ENCODE peak calls at places on chromosomes 13 and 19, in six cellular contexts. Y is PC-9, K is K562, M is H9, D is SK-N-SH, Z is HCT116. F is an unnamed sample.

GRCh38 chr19:34481861-34482379 is 362 bp downstream of the WTIP start:
- DNase-seq in Z (no peak), Y (no peak), D (peak), M (no peak), K (no peak), F (peak)

GRCh38 chr19:10762656-10763055 is 44.8 kb downstream of the DNM2 start:
- DNase-seq in M (no peak), K (no peak), Z (no peak), Y (peak), D (no peak), F (peak)

GRCh38 chr19:54136086-54136863 is 1.3 kb upstream of the CNOT3 start:
- DNase-seq in K (no peak), M (no peak), D (peak), Z (no peak), Y (no peak), F (peak)

GRCh38 chr19:50341091-50341564 is 12.0 kb upstream of the KCNC3 start:
- DNase-seq in K (no peak), D (no peak), M (no peak), Y (no peak), Z (no peak), F (no peak)

GRCh38 chr13:66665991-66666390 is 564.1 kb downstream of the PCDH9 start:
- DNase-seq in K (no peak), D (peak), M (peak), Y (no peak), Z (no peak), F (peak)

GRCh38 chr13:44758595-44759221 is 182.6 kb upstream of the TSC22D1 start:
- DNase-seq in K (no peak), M (no peak), D (no peak), Y (peak), Z (no peak), F (peak)

GRCh38 chr13:39419866-39420265 is 183.1 kb downstream of the LHFPL6 start:
- DNase-seq in M (no peak), K (no peak), D (no peak), Z (no peak), Y (no peak), F (no peak)

GRCh38 chr13:26390203-26390602 is 136.3 kb downstream of the CDK8 start:
- DNase-seq in M (no peak), K (no peak), Z (no peak), Y (no peak), D (no peak), F (peak)

GRCh38 chr19:32642771-32643170 is 32.2 kb downstream of the ANKRD27 start:
- DNase-seq in D (no peak), Z (no peak), Y (no peak), M (no peak), K (no peak), F (no peak)

GRCh38 chr19:23440791-23441190 is 45.5 kb upstream of the ZNF91 start:
- DNase-seq in Y (no peak), K (peak), M (peak), D (peak), Z (no peak), F (no peak)

GRCh38 chr13:95404141-95404882 is 103.1 kb upstream of the ABCC4 start:
- DNase-seq in D (peak), K (peak), Z (peak), M (peak), Y (peak), F (peak)

GRCh38 chr19:18832331-18833140 is 777 bp downstream of the UPF1 start:
- DNase-seq in D (peak), M (peak), Y (no peak), Z (no peak), K (peak), F (peak)

GRCh38 chr13:72125561-72125960 is 258.6 kb upstream of the DACH1 start:
- DNase-seq in D (no peak), Y (no peak), M (no peak), Z (no peak), K (no peak), F (peak)

GRCh38 chr13:110092869-110093268 is 214.1 kb downstream of the COL4A1 start:
- DNase-seq in Z (no peak), K (no peak), Y (no peak), D (no peak), M (peak), F (no peak)

GRCh38 chr13:110089100-110089499 is 217.9 kb downstream of the COL4A1 start:
- DNase-seq in Y (no peak), Z (no peak), K (no peak), D (no peak), M (no peak), F (no peak)

GRCh38 chr13:110089815-110090214 is 217.1 kb downstream of the COL4A1 start:
- DNase-seq in Y (no peak), M (no peak), K (no peak), Z (no peak), D (no peak), F (no peak)
- TF ChIP-seq CTCF in Y (peak), M (peak), K (no peak), Z (peak), D (peak), F (peak)

DNA sequence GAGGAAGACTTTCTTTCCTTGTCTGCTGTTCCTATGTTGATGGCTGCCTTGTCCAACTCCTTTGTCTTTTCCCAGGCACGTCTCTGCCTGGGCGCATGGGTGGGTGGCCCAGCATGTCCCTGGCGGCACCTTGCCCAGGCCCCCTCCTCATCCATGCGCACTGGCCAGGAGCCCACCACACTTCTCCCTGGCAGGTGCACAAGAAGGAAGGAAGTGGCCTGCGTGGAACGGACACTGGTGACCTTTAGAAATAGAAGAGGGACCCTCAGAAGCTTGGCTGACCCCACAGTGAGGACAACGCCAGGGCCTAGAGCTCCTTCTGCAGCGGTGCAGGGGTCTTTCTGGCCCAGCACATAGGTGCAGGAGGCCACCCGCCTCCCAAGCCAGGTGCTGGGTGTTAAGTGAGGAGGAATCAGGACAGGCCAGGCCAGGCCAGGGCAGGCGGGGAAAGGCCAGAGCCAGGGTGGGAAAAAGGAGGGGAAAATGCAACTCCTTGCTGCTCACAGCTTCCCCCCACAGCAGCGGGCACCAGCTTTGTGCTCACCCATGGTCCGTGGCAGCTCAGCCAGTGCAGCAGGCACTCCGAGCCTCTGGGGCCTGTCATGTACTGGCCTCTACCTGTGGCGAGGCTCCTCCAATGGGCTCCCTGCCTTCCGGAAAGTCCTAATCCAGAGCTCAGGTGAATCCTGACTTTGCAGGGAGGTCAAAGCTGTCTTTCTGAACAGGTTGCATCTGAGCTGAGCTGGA is 104.0 kb downstream of the SOX1 start:
- DNase-seq in K (no peak), Y (no peak), M (no peak), Z (no peak), D (no peak), F (no peak)
- H3K4me2 ChIP-seq in K (no peak), Y (no peak), M (no peak), Z (no peak), D (no peak), F (no peak)

GRCh38 chr19:43502419-43502976 is 2.0 kb downstream of the PHLDB3 start:
- DNase-seq in Y (no peak), Z (no peak), M (no peak), D (no peak), K (no peak), F (no peak)

GRCh38 chr19:43499042-43499441 is 5.5 kb downstream of the PHLDB3 start:
- DNase-seq in K (no peak), M (no peak), D (no peak), Z (no peak), Y (no peak), F (no peak)

GRCh38 chr19:43504426-43505185 is at the start of gene PHLDB3:
- DNase-seq in D (peak), Y (peak), Z (no peak), M (peak), K (peak), F (peak)

GRCh38 chr19:43503501-43504425 is 783 bp downstream of the PHLDB3 start:
- DNase-seq in Z (peak), Y (peak), D (peak), M (peak), K (peak), F (peak)

GRCh38 chr19:43501661-43502418 is 2.7 kb downstream of the PHLDB3 start:
- DNase-seq in M (peak), K (peak), Y (no peak), Z (no peak), D (no peak), F (no peak)
- H2AFZ ChIP-seq in M (no peak), K (no peak), Y (no peak), Z (no peak), D (no peak), F (no peak)

GRCh38 chr13:97878421-97879375 is 74.8 kb upstream of the IPO5 start:
- DNase-seq in D (no peak), K (no peak), M (no peak), Y (no peak), Z (no peak), F (peak)

GRCh38 chr13:97873398-97873797 is 80.1 kb upstream of the IPO5 start:
- DNase-seq in Z (no peak), Y (no peak), D (no peak), M (no peak), K (no peak), F (no peak)

GRCh38 chr13:97879646-97880297 is 73.7 kb upstream of the IPO5 start:
- DNase-seq in Z (peak), K (no peak), M (no peak), D (no peak), Y (peak), F (peak)

GRCh38 chr13:97875218-97875617 is 78.3 kb upstream of the IPO5 start:
- DNase-seq in Y (no peak), D (no peak), K (no peak), M (no peak), Z (no peak), F (no peak)

GRCh38 chr13:97875911-97876310 is 77.6 kb upstream of the IPO5 start:
- DNase-seq in K (no peak), M (no peak), Z (no peak), Y (no peak), D (no peak), F (no peak)
- TF ChIP-seq CTCF in K (no peak), M (no peak), Z (no peak), Y (no peak), D (no peak), F (no peak)

DNA sequence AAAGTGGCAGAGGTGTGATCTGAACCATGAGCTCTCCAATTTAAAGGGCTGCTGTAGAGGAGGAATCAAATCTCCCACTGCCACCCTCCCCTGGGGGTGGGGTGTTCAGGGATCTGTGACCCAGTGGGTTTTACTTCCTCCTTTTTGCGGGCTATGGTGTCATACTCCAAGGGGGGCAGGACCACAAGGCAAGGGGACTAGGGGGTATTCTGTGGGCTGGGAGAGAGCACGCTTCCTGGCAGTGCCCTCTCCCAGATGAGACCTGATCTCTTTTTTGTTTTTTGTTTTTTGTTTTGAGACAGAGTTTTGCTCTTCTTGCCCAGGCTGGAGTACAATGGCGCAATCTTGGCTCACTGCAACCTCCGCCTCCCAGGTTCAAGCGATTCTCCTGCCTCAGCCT is 10.3 kb downstream of the PLD3 start:
- DNase-seq in D (no peak), K (no peak), M (no peak), Y (no peak), Z (no peak), F (no peak)
- H3K4me2 ChIP-seq in D (no peak), K (no peak), M (no peak), Y (no peak), Z (no peak), F (no peak)

DNA sequence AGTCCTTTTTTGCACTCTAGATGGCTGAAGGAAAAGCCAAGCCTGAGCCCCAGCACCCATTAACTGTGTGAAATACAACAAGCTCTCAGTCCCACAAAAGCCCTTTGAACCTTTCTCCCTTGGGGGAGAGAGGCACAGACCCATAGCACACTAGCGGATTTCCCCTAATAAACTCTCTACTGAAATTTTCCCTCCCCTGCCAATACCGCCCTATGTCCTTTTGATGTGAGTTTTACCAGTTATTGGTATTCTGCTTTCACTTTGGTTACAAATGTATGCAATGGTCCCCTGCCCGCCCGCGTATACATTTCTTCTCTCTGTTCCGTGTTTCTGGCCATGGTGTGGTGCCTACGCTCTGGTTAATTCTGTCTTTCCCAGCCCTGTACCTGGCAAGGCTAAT is 54.0 kb upstream of the MYO16 start:
- DNase-seq in Y (no peak), Z (no peak), D (no peak), K (no peak), M (no peak), F (no peak)
- H2AFZ ChIP-seq in Y (no peak), Z (no peak), D (no peak), K (no peak), M (no peak), F (no peak)

DNA sequence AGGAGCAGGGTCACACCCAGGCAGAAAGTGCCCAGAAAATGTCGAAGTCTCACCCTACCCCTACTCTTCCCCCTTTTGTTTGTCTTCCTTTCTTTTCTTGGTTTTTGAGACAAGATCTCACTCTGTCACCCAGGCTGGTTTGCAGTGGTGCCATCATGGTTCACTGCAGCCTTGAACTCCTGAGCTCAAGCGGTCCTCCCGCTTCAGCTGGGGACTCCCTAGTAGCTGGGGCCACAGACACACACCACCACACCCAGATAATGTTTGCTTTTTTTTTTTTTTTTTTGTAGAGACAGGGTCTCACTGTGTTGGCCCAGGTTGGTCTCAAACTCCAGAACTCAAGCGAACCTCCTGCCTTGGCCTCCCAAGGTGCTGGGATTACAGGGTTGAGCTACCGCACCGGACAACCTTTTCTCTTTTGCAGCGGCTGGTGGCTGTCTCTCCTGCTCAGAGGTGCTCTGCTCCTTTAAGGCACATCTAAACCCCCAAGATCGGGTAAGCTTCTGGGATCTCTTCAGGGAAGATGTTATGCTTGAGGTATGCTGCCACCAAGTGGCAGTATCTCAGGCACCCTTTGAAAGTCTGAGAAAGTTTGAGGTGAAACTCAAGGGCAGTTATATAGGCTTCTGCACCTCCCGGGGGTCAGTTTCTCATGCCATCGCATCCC is 22.4 kb upstream of the EBI3 start:
- DNase-seq in Z (peak), D (no peak), K (no peak), Y (peak), M (no peak), F (no peak)
- TF ChIP-seq CTCF in Z (peak), D (peak), K (peak), Y (peak), M (peak), F (peak)

DNA sequence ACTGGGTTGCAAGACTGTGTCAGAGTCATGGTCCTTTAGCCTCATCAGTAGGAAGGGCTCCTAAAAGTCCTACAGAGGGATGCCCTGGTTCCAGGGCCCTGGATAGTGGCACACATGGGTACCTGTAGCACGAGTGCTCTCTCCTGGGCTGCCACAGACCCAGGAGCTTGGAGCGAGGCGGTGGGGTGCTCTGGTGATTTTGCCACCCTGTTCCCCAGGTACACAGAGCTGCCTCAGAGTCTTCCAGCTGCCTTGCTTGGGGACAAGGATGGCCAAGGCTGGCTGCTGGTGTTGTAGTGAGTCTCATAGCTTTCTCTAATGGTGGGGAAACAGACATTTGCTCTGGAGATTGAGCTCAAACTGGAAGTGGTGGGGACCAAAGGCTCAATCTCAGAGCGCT is 53.9 kb upstream of the OLFM4 start:
- DNase-seq in M (no peak), K (no peak), D (no peak), Z (no peak), Y (no peak), F (no peak)
- H3K4me2 ChIP-seq in M (no peak), K (no peak), D (no peak), Z (no peak), Y (no peak), F (no peak)

GRCh38 chr19:14183741-14184395 is 22.1 kb downstream of the ADGRL1 start:
- DNase-seq in Y (no peak), K (peak), M (no peak), D (peak), Z (no peak), F (no peak)

GRCh38 chr19:14185158-14185557 is 20.8 kb downstream of the ADGRL1 start:
- DNase-seq in Z (no peak), Y (no peak), D (no peak), K (no peak), M (no peak), F (no peak)

GRCh38 chr19:14187586-14187985 is 18.4 kb downstream of the ADGRL1 start:
- DNase-seq in Y (no peak), K (peak), M (no peak), Z (no peak), D (peak), F (no peak)

DNA sequence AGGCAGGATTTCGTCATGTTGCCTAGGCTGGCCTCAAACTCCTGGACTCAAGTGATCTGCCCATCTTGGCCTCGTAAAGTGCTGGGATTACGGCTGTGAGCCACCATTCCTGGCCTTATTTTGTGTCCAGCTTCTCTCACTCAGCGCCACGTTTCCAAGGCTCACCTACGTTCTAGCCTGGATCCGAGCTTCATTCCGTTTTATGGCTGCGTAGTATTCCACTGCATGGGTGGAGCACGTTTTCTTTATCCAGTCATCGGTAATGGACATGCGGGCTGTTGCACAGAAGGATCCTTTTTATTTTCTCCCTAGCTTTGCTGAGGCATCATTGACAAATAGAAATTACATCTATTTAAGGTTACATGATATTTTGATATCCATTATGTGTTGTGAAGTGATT is 16.6 kb downstream of the ADGRL1 start:
- DNase-seq in M (no peak), K (no peak), D (no peak), Z (no peak), Y (no peak), F (no peak)
- H2AFZ ChIP-seq in M (no peak), K (no peak), D (no peak), Z (no peak), Y (no peak), F (no peak)

GRCh38 chr13:75255653-75256052 is 226.3 kb downstream of the TBC1D4 start:
- DNase-seq in D (no peak), K (no peak), M (no peak), Y (no peak), Z (no peak), F (no peak)

GRCh38 chr13:75263741-75264407 is 218.1 kb downstream of the TBC1D4 start:
- DNase-seq in D (no peak), Z (no peak), Y (no peak), K (no peak), M (no peak), F (peak)

GRCh38 chr13:75255159-75255558 is 226.8 kb downstream of the TBC1D4 start:
- DNase-seq in K (no peak), Y (no peak), Z (no peak), M (no peak), D (no peak), F (no peak)

GRCh38 chr13:75256922-75257321 is 225.0 kb downstream of the TBC1D4 start:
- DNase-seq in Y (peak), K (no peak), M (no peak), D (no peak), Z (no peak), F (peak)

DNA sequence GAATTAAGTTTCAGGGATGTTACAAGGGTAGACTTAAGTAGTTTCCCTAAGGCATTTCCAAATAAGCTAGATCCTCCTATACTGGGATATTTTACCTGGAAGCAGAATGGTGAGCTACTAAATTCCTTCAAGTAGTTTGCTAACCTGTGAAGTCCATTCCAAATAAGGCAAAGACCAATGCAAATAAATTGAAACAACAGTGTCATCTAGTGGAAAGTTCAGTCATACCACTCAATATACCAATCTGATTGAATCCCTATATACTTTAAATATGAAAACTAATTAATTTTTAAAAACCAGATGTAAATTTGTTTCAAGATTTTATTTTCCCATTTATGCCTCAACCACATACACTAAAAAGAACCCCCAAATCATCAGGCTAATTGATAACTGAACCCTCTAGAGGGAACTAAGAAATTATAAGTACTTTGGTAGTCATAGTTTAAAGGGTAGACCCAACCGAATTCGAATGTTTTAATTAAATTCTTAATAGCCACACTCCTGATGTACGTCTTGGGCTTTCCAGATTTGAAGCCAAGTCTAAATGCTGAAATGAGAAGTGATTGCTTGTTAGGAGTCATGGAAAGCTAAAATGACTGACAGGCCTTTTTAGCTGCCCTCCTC is 223.7 kb downstream of the TBC1D4 start:
- DNase-seq in Z (peak), K (no peak), D (peak), M (no peak), Y (peak), F (peak)
- TF ChIP-seq CTCF in Z (peak), K (peak), D (peak), M (peak), Y (peak), F (peak)

F was measured in PC-3.